ENCODE peak calls at places on chromosomes 5 and 9, in seven cellular contexts. C is NCI-H2171 treated with DMSO at 0.1 percent for 48 hours; Y is fibroblast of pulmonary artery; S is SW 1271; P is CD4-positive, alpha-beta memory T cell; V is iPS-NIHi11; J is NCI-H1092. T is an unnamed sample.
A peak's percentile ranks its signal among the peaks of the same experiment; 100 is the strongest.

GRCh38 chr5:32021771-32022170 is 152.3 kb downstream of the GOLPH3 start:
- DNase-seq in S (no peak), P (no peak), J (no peak), Y (no peak), V (no peak), C (no peak), T (no peak)

GRCh38 chr5:127785098-127785927 is 82.1 kb downstream of the CCDC192 start:
- DNase-seq in P (peak; percentile 65), Y (peak; percentile 86), J (no peak), V (no peak), S (no peak), C (no peak), T (no peak)

GRCh38 chr5:146564036-146564762 is 48.2 kb upstream of the GPR151 start:
- DNase-seq in S (no peak), C (no peak), J (no peak), Y (no peak), V (no peak), P (no peak), T (no peak)

GRCh38 chr5:39270172-39270848 is 50.9 kb upstream of the FYB1 start:
- DNase-seq in V (no peak), S (no peak), J (no peak), C (no peak), P (no peak), Y (no peak), T (no peak)

GRCh38 chr5:136080483-136081180 is 51.8 kb downstream of the TGFBI start:
- DNase-seq in Y (peak; percentile 90), S (no peak), V (peak; percentile 83), J (no peak), C (no peak), P (peak; percentile 70), T (peak; percentile 93)

GRCh38 chr9:134882204-134882785 is 1.7 kb downstream of the FCN2 start:
- DNase-seq in C (no peak), P (no peak), S (no peak), V (no peak), Y (no peak), J (no peak), T (no peak)

GRCh38 chr5:41414598-41414997 is 95.8 kb downstream of the PLCXD3 start:
- DNase-seq in S (peak; percentile 92), V (no peak), Y (peak; percentile 97), C (no peak), P (no peak), J (no peak), T (no peak)

GRCh38 chr9:134287591-134288518 is 38.4 kb upstream of the RXRA start:
- DNase-seq in V (peak; percentile 65), J (peak; percentile 22), Y (no peak), P (no peak), C (peak; percentile 80), S (no peak), T (peak; percentile 77)

T was measured in endodermal cell.